ENCODE peak calls at places on chromosomes 11 and 22, in ten cellular contexts. R, Y, C, L, Z, S, V, O, I and P are unnamed samples.

GRCh38 chr22:38696606-38697005 is 4.1 kb downstream of the JOSD1 start:
- DNase-seq in R (no peak), V (no peak), S (no peak), Z (peak), C (no peak), L (peak), Y (no peak), O (no peak), I (peak), P (peak)

GRCh38 chr11:134644489-134645456 is 232.7 kb upstream of the B3GAT1 start:
- DNase-seq in L (no peak), S (no peak), I (no peak), V (no peak), Z (no peak), O (no peak), Y (no peak), C (no peak), R (peak), P (no peak)

GRCh38 chr11:97615541-97615940 is 1225.7 kb downstream of the JRKL start:
- DNase-seq in I (no peak), S (no peak), L (no peak), O (no peak), Y (no peak), R (no peak), V (no peak), C (no peak), Z (no peak), P (no peak)

GRCh38 chr11:35619754-35620640 is 1.7 kb downstream of the FJX1 start:
- DNase-seq in O (no peak), V (no peak), L (no peak), R (peak), Z (no peak), I (no peak), S (no peak), C (no peak), Y (no peak), P (no peak)

GRCh38 chr11:110711776-110712642 is at the start of gene ARHGAP20:
- DNase-seq in R (peak), I (peak), Y (peak), V (peak), Z (no peak), C (peak), L (peak), S (no peak), O (no peak), P (peak)

GRCh38 chr22:26884921-26885320 is 227.5 kb downstream of the MIAT start:
- DNase-seq in V (no peak), Y (no peak), S (no peak), R (no peak), I (peak), O (no peak), Z (no peak), L (no peak), C (no peak), P (no peak)

GRCh38 chr11:36421546-36422155 is 88.4 kb downstream of the TRAF6 start:
- DNase-seq in V (no peak), O (no peak), Z (no peak), S (no peak), Y (no peak), I (peak), R (no peak), L (no peak), C (no peak), P (no peak)

GRCh38 chr11:10752061-10752460 is 1.0 kb downstream of the CTR9 start:
- DNase-seq in L (no peak), Z (no peak), I (no peak), S (no peak), C (no peak), R (no peak), Y (no peak), V (no peak), O (no peak), P (no peak)

GRCh38 chr11:95144313-95145235 is 54.9 kb downstream of the ENDOD1 start:
- DNase-seq in L (no peak), O (no peak), V (no peak), C (no peak), I (no peak), Z (no peak), R (no peak), Y (no peak), S (no peak), P (no peak)

GRCh38 chr11:10022764-10023163 is 271.3 kb downstream of the SBF2 start:
- DNase-seq in O (no peak), V (no peak), S (no peak), Z (no peak), I (peak), Y (no peak), R (no peak), L (no peak), C (no peak), P (no peak)

GRCh38 chr11:35282226-35282882 is 137.0 kb downstream of the SLC1A2 start:
- DNase-seq in V (peak), C (no peak), Z (no peak), I (peak), L (no peak), R (no peak), Y (no peak), O (no peak), S (no peak), P (no peak)

GRCh38 chr11:61153593-61154090 is 7.6 kb downstream of the VPS37C start:
- DNase-seq in Z (no peak), V (no peak), O (no peak), R (no peak), I (peak), Y (no peak), L (no peak), S (no peak), C (no peak), P (no peak)

GRCh38 chr11:120023120-120023519 is 114.8 kb downstream of the TRIM29 start:
- DNase-seq in V (no peak), I (no peak), C (no peak), Z (no peak), O (no peak), L (no peak), S (no peak), R (peak), Y (no peak), P (no peak)

GRCh38 chr11:64864473-64865285 is 13.7 kb downstream of the EHD1 start:
- DNase-seq in Y (peak), I (peak), Z (no peak), L (peak), O (no peak), C (no peak), R (peak), V (peak), S (no peak), P (peak)

GRCh38 chr11:8018742-8019631 is 31.9 kb downstream of the EIF3F start:
- DNase-seq in C (peak), I (peak), L (peak), O (peak), R (peak), S (peak), V (peak), Z (peak), Y (peak), P (peak)

GRCh38 chr11:33772300-33772699 is 2.0 kb downstream of the FBXO3 start:
- DNase-seq in O (no peak), Z (no peak), I (no peak), V (no peak), Y (no peak), C (no peak), L (no peak), R (no peak), S (no peak), P (peak)

GRCh38 chr22:29580200-29580810 is 608 bp downstream of the NIPSNAP1 start:
- DNase-seq in I (no peak), V (no peak), Y (no peak), L (no peak), C (no peak), S (no peak), Z (no peak), O (no peak), R (peak), P (no peak)

GRCh38 chr11:121932646-121933185 is 183.3 kb downstream of the BLID start:
- DNase-seq in I (no peak), R (peak), Y (no peak), O (no peak), Z (no peak), V (no peak), L (no peak), S (no peak), C (no peak), P (peak)

GRCh38 chr11:85869776-85870175 is 14.6 kb downstream of the CCDC83 start:
- DNase-seq in I (no peak), S (no peak), Y (no peak), L (no peak), O (no peak), V (no peak), R (no peak), C (no peak), Z (no peak), P (no peak)

GRCh38 chr11:134999490-135000066 is 587.5 kb upstream of the B3GAT1 start:
- DNase-seq in I (no peak), Y (no peak), L (no peak), V (no peak), R (peak), Z (no peak), O (no peak), C (no peak), S (no peak), P (no peak)